ENCODE peak calls at places on chromosomes 1 and 21, in eight cellular contexts. One of them, this sample, is unnamed.

GRCh38 chr21:38329176-38329575 is 72.4 kb downstream of the KCNJ15 start:
- DNase-seq in aorta: no peak
- DNase-seq in AG10803: no peak
- DNase-seq in heart left ventricle: no peak
- DNase-seq in fibroblast of lung: no peak
- DNase-seq in CD8-positive, alpha-beta T cell: no peak
- DNase-seq in left ventricle myocardium inferior: no peak
- DNase-seq in skeletal muscle cell: no peak
- DNase-seq in this sample: peak; percentile 31

GRCh38 chr1:11534846-11535245 is 55.9 kb downstream of the DISP3 start:
- DNase-seq in aorta: no peak
- DNase-seq in heart left ventricle: no peak
- DNase-seq in left ventricle myocardium inferior: no peak
- DNase-seq in CD8-positive, alpha-beta T cell: no peak
- DNase-seq in AG10803: no peak
- DNase-seq in fibroblast of lung: no peak
- DNase-seq in skeletal muscle cell: no peak
- DNase-seq in this sample: no peak

GRCh38 chr1:119003413-119004128 is 15.4 kb upstream of the TBX15 start:
- DNase-seq in CD8-positive, alpha-beta T cell: no peak
- DNase-seq in AG10803: no peak
- DNase-seq in aorta: no peak
- DNase-seq in fibroblast of lung: no peak
- DNase-seq in skeletal muscle cell: no peak
- DNase-seq in heart left ventricle: no peak
- DNase-seq in left ventricle myocardium inferior: no peak
- DNase-seq in this sample: no peak

GRCh38 chr1:76337777-76338176 is 263.2 kb downstream of the ST6GALNAC3 start:
- DNase-seq in aorta: no peak
- DNase-seq in AG10803: no peak
- DNase-seq in fibroblast of lung: no peak
- DNase-seq in heart left ventricle: no peak
- DNase-seq in CD8-positive, alpha-beta T cell: no peak
- DNase-seq in skeletal muscle cell: no peak
- DNase-seq in left ventricle myocardium inferior: no peak
- DNase-seq in this sample: no peak

GRCh38 chr1:6949991-6950765 is 164.9 kb downstream of the CAMTA1 start:
- DNase-seq in AG10803: no peak
- DNase-seq in skeletal muscle cell: no peak
- DNase-seq in heart left ventricle: no peak
- DNase-seq in left ventricle myocardium inferior: no peak
- DNase-seq in CD8-positive, alpha-beta T cell: no peak
- DNase-seq in aorta: no peak
- DNase-seq in fibroblast of lung: no peak
- DNase-seq in this sample: no peak

GRCh38 chr1:104294259-104294658 is 544.6 kb downstream of the AMY1C start:
- DNase-seq in skeletal muscle cell: no peak
- DNase-seq in fibroblast of lung: no peak
- DNase-seq in aorta: no peak
- DNase-seq in heart left ventricle: no peak
- DNase-seq in AG10803: no peak
- DNase-seq in CD8-positive, alpha-beta T cell: no peak
- DNase-seq in left ventricle myocardium inferior: no peak
- DNase-seq in this sample: no peak

GRCh38 chr1:66443793-66444192 is 90.2 kb upstream of the SGIP1 start:
- DNase-seq in heart left ventricle: no peak
- DNase-seq in aorta: no peak
- DNase-seq in left ventricle myocardium inferior: no peak
- DNase-seq in AG10803: no peak
- DNase-seq in CD8-positive, alpha-beta T cell: no peak
- DNase-seq in skeletal muscle cell: no peak
- DNase-seq in fibroblast of lung: no peak
- DNase-seq in this sample: no peak

GRCh38 chr21:45882641-45883040 is 98.9 kb upstream of the COL6A1 start:
- DNase-seq in fibroblast of lung: no peak
- DNase-seq in CD8-positive, alpha-beta T cell: no peak
- DNase-seq in skeletal muscle cell: no peak
- DNase-seq in aorta: no peak
- DNase-seq in left ventricle myocardium inferior: no peak
- DNase-seq in AG10803: no peak
- DNase-seq in heart left ventricle: no peak
- DNase-seq in this sample: no peak

GRCh38 chr1:247895976-247896375 is 589 bp downstream of the OR2W3 start:
- DNase-seq in AG10803: no peak
- DNase-seq in aorta: no peak
- DNase-seq in fibroblast of lung: no peak
- DNase-seq in CD8-positive, alpha-beta T cell: no peak
- DNase-seq in heart left ventricle: no peak
- DNase-seq in skeletal muscle cell: no peak
- DNase-seq in left ventricle myocardium inferior: no peak
- DNase-seq in this sample: no peak

GRCh38 chr1:12541274-12542137 is 76.5 kb downstream of the DHRS3 start:
- DNase-seq in aorta: peak; percentile 79
- DNase-seq in AG10803: peak; percentile 40
- DNase-seq in CD8-positive, alpha-beta T cell: no peak
- DNase-seq in skeletal muscle cell: no peak
- DNase-seq in heart left ventricle: peak; percentile 68
- DNase-seq in left ventricle myocardium inferior: peak; percentile 61
- DNase-seq in fibroblast of lung: peak; percentile 89
- DNase-seq in this sample: peak; percentile 85

GRCh38 chr1:89070509-89070908 is 5.5 kb upstream of the GBP1 start:
- DNase-seq in aorta: no peak
- DNase-seq in CD8-positive, alpha-beta T cell: no peak
- DNase-seq in left ventricle myocardium inferior: no peak
- DNase-seq in fibroblast of lung: no peak
- DNase-seq in heart left ventricle: no peak
- DNase-seq in AG10803: no peak
- DNase-seq in skeletal muscle cell: no peak
- DNase-seq in this sample: no peak

GRCh38 chr1:156767879-156768608 is 709 bp downstream of the PRCC start:
- DNase-seq in CD8-positive, alpha-beta T cell: no peak
- DNase-seq in aorta: peak; percentile 69
- DNase-seq in left ventricle myocardium inferior: peak; percentile 40
- DNase-seq in AG10803: peak; percentile 18
- DNase-seq in heart left ventricle: peak; percentile 40
- DNase-seq in skeletal muscle cell: no peak
- DNase-seq in fibroblast of lung: no peak
- DNase-seq in this sample: peak; percentile 78

GRCh38 chr21:44322621-44323325 is 16.4 kb downstream of the CFAP410 start:
- DNase-seq in left ventricle myocardium inferior: no peak
- DNase-seq in skeletal muscle cell: no peak
- DNase-seq in aorta: no peak
- DNase-seq in CD8-positive, alpha-beta T cell: no peak
- DNase-seq in fibroblast of lung: no peak
- DNase-seq in AG10803: no peak
- DNase-seq in heart left ventricle: no peak
- DNase-seq in this sample: no peak

GRCh38 chr1:68383092-68383491 is 66.7 kb downstream of the RPE65 start:
- DNase-seq in AG10803: no peak
- DNase-seq in fibroblast of lung: no peak
- DNase-seq in left ventricle myocardium inferior: no peak
- DNase-seq in CD8-positive, alpha-beta T cell: no peak
- DNase-seq in skeletal muscle cell: no peak
- DNase-seq in heart left ventricle: no peak
- DNase-seq in aorta: no peak
- DNase-seq in this sample: no peak

GRCh38 chr1:99650021-99650420 is 4.1 kb downstream of the PALMD start:
- DNase-seq in left ventricle myocardium inferior: no peak
- DNase-seq in skeletal muscle cell: no peak
- DNase-seq in AG10803: no peak
- DNase-seq in aorta: no peak
- DNase-seq in heart left ventricle: no peak
- DNase-seq in fibroblast of lung: no peak
- DNase-seq in CD8-positive, alpha-beta T cell: no peak
- DNase-seq in this sample: no peak
- H3K4me3 ChIP-seq in left ventricle myocardium inferior: peak overlapping the region; percentile 71
- H3K4me3 ChIP-seq in skeletal muscle cell: no peak overlapping the region
- H3K4me3 ChIP-seq in AG10803: no peak overlapping the region
- H3K4me3 ChIP-seq in aorta: no peak overlapping the region
- H3K4me3 ChIP-seq in heart left ventricle: peak overlapping the region; percentile 60
- H3K4me3 ChIP-seq in fibroblast of lung: no peak overlapping the region
- H3K4me3 ChIP-seq in CD8-positive, alpha-beta T cell: no peak overlapping the region
- H3K4me3 ChIP-seq in this sample: no peak overlapping the region

GRCh38 chr1:30041741-30042437 is 681.5 kb downstream of the MATN1 start:
- DNase-seq in CD8-positive, alpha-beta T cell: no peak
- DNase-seq in AG10803: no peak
- DNase-seq in left ventricle myocardium inferior: no peak
- DNase-seq in fibroblast of lung: no peak
- DNase-seq in skeletal muscle cell: no peak
- DNase-seq in heart left ventricle: no peak
- DNase-seq in aorta: no peak
- DNase-seq in this sample: no peak
- H3K4me3 ChIP-seq in CD8-positive, alpha-beta T cell: no peak overlapping the region
- H3K4me3 ChIP-seq in AG10803: no peak overlapping the region
- H3K4me3 ChIP-seq in left ventricle myocardium inferior: no peak overlapping the region
- H3K4me3 ChIP-seq in fibroblast of lung: no peak overlapping the region
- H3K4me3 ChIP-seq in skeletal muscle cell: no peak overlapping the region
- H3K4me3 ChIP-seq in heart left ventricle: no peak overlapping the region
- H3K4me3 ChIP-seq in aorta: no peak overlapping the region
- H3K4me3 ChIP-seq in this sample: no peak overlapping the region

DNA sequence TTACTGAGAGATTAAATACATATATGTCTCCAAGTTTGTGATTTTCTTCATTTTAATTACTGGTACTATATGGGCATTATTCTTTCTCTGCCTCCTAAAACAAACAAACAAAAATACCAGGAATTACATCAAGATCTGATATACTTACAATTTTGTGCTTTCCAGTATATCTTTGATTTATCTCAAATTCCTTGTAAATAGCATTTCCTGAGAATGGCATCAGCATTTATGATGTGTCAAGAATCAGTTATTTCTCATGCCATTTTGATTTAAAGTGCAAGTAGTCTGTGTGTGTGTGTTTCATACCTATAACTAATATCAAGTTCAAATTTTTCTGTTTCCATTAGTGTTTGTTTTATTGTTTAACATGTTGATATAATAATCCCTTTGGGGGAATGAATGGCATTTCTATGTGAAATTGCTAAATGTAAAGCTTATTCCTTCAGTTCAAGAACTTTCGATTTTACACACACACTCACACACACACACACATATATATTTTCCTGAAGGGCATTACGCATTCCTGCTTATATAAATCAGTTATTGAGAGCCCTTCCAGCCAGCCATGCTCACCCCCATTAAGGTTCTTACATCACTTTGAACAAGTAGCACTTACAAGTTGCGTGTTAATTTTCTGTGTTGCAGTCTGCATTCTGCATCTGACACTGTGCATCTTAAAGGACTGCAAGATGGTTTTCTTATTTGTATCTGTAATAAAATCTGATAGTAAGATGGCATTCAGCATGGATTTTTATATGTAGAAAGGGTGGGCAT is 102.7 kb downstream of the NEK7 start:
- DNase-seq in CD8-positive, alpha-beta T cell: no peak
- DNase-seq in fibroblast of lung: peak; percentile 36
- DNase-seq in left ventricle myocardium inferior: no peak
- DNase-seq in heart left ventricle: no peak
- DNase-seq in skeletal muscle cell: no peak
- DNase-seq in AG10803: no peak
- DNase-seq in aorta: no peak
- DNase-seq in this sample: no peak
- H3K4me3 ChIP-seq in CD8-positive, alpha-beta T cell: no peak overlapping the region
- H3K4me3 ChIP-seq in fibroblast of lung: no peak overlapping the region
- H3K4me3 ChIP-seq in left ventricle myocardium inferior: no peak overlapping the region
- H3K4me3 ChIP-seq in heart left ventricle: no peak overlapping the region
- H3K4me3 ChIP-seq in skeletal muscle cell: no peak overlapping the region
- H3K4me3 ChIP-seq in AG10803: no peak overlapping the region
- H3K4me3 ChIP-seq in aorta: no peak overlapping the region
- H3K4me3 ChIP-seq in this sample: no peak overlapping the region

GRCh38 chr1:159055181-159055621 is 21.4 kb downstream of the AIM2 start:
- DNase-seq in AG10803: no peak
- DNase-seq in aorta: no peak
- DNase-seq in CD8-positive, alpha-beta T cell: no peak
- DNase-seq in fibroblast of lung: no peak
- DNase-seq in skeletal muscle cell: no peak
- DNase-seq in heart left ventricle: no peak
- DNase-seq in left ventricle myocardium inferior: no peak
- DNase-seq in this sample: no peak

GRCh38 chr1:159054427-159054826 is 22.1 kb downstream of the AIM2 start:
- DNase-seq in AG10803: no peak
- DNase-seq in skeletal muscle cell: no peak
- DNase-seq in CD8-positive, alpha-beta T cell: no peak
- DNase-seq in aorta: no peak
- DNase-seq in heart left ventricle: no peak
- DNase-seq in left ventricle myocardium inferior: no peak
- DNase-seq in fibroblast of lung: peak; percentile 43
- DNase-seq in this sample: no peak

GRCh38 chr1:159056069-159056698 is 20.4 kb downstream of the AIM2 start:
- DNase-seq in aorta: no peak
- DNase-seq in fibroblast of lung: no peak
- DNase-seq in CD8-positive, alpha-beta T cell: no peak
- DNase-seq in left ventricle myocardium inferior: no peak
- DNase-seq in skeletal muscle cell: no peak
- DNase-seq in AG10803: no peak
- DNase-seq in heart left ventricle: no peak
- DNase-seq in this sample: no peak

DNA sequence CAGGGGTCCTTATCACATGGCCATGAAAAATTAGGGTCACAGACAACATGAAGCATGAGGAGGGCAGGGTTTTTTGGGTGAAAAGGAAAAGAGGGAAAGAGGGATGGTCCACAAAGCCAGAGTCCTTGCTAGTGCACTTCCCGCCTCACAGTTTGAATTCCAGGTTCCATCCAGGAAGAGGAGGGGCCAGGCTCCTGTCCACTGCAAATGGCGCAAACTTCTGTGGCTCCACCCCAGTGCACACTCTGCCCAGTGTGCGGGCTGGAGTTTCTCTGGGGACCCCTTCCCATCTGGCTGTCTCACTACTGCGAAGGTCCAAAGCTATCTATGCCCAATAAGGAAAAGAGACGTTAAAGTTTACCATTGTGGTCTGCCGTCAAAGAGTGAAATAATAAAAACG is 17.8 kb downstream of the AIM2 start:
- DNase-seq in skeletal muscle cell: no peak
- DNase-seq in aorta: no peak
- DNase-seq in heart left ventricle: no peak
- DNase-seq in AG10803: no peak
- DNase-seq in fibroblast of lung: no peak
- DNase-seq in left ventricle myocardium inferior: no peak
- DNase-seq in CD8-positive, alpha-beta T cell: no peak
- DNase-seq in this sample: no peak
- H3K4me3 ChIP-seq in skeletal muscle cell: no peak overlapping the region
- H3K4me3 ChIP-seq in aorta: no peak overlapping the region
- H3K4me3 ChIP-seq in heart left ventricle: no peak overlapping the region
- H3K4me3 ChIP-seq in AG10803: no peak overlapping the region
- H3K4me3 ChIP-seq in fibroblast of lung: no peak overlapping the region
- H3K4me3 ChIP-seq in left ventricle myocardium inferior: no peak overlapping the region
- H3K4me3 ChIP-seq in CD8-positive, alpha-beta T cell: no peak overlapping the region
- H3K4me3 ChIP-seq in this sample: no peak overlapping the region

DNA sequence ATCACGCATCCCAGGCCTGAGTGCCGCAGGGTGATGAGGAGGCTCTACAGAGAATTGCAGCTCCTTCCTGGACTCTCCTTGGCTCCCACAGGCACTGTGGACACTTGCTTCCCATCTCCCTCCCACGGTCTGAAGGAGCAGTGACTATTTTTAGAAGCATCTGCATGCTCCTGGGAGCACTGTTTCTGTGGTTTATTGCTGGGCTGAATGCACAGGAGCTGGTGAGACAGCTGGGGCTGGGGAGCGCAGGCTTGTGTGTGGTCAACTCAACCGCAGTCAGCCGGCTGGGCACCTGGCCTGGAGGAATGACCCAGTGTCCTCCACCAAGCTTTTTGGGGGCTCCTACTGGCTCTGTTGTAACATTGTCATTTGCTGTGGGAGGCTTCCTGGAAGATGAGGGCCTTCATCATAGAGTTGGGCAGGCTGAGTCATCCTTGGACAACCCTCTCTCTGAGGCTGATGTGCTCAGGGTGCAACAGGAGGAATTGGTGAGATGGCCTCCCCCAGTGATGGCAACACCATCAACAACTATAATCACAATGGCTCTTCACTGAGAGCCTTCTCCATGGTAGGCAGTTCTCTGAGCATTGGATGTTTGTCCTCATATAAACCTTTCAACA is 1.7 kb downstream of the NFASC start:
- DNase-seq in AG10803: peak; percentile 79
- DNase-seq in aorta: no peak
- DNase-seq in CD8-positive, alpha-beta T cell: no peak
- DNase-seq in skeletal muscle cell: peak; percentile 38
- DNase-seq in heart left ventricle: no peak
- DNase-seq in left ventricle myocardium inferior: no peak
- DNase-seq in fibroblast of lung: peak; percentile 91
- DNase-seq in this sample: no peak
- H3K4me3 ChIP-seq in AG10803: no peak overlapping the region
- H3K4me3 ChIP-seq in aorta: no peak overlapping the region
- H3K4me3 ChIP-seq in CD8-positive, alpha-beta T cell: no peak overlapping the region
- H3K4me3 ChIP-seq in skeletal muscle cell: no peak overlapping the region
- H3K4me3 ChIP-seq in heart left ventricle: no peak overlapping the region
- H3K4me3 ChIP-seq in left ventricle myocardium inferior: peak overlapping the region; percentile 40
- H3K4me3 ChIP-seq in fibroblast of lung: no peak overlapping the region
- H3K4me3 ChIP-seq in this sample: no peak overlapping the region